ENCODE peak calls at places on chromosomes 12 and 14, in nine cellular contexts. One of them, this sample, is unnamed.

GRCh38 chr12:115623764-115624334 is 653.6 kb downstream of the MED13L start:
- DNase-seq in esophagus muscularis mucosa: no peak
- DNase-seq in stomach: no peak
- DNase-seq in HL-60: no peak
- DNase-seq in transverse colon: no peak
- DNase-seq in GM23338: peak; percentile 59
- DNase-seq in endothelial cell of umbilical vein: no peak
- DNase-seq in vagina: no peak
- DNase-seq in Panc1: no peak
- DNase-seq in this sample: no peak

GRCh38 chr12:22415342-22416309 is 81.1 kb upstream of the ST8SIA1 start:
- DNase-seq in esophagus muscularis mucosa: no peak
- DNase-seq in stomach: peak; percentile 54
- DNase-seq in vagina: no peak
- DNase-seq in GM23338: no peak
- DNase-seq in Panc1: no peak
- DNase-seq in HL-60: no peak
- DNase-seq in transverse colon: no peak
- DNase-seq in endothelial cell of umbilical vein: no peak
- DNase-seq in this sample: no peak

GRCh38 chr14:78074546-78074945 is 95.6 kb upstream of the NRXN3 start:
- DNase-seq in endothelial cell of umbilical vein: no peak
- DNase-seq in HL-60: no peak
- DNase-seq in stomach: no peak
- DNase-seq in vagina: no peak
- DNase-seq in Panc1: no peak
- DNase-seq in transverse colon: no peak
- DNase-seq in esophagus muscularis mucosa: no peak
- DNase-seq in GM23338: no peak
- DNase-seq in this sample: no peak

GRCh38 chr14:39102265-39102968 is 618 bp downstream of the SEC23A start:
- DNase-seq in esophagus muscularis mucosa: no peak
- DNase-seq in GM23338: peak; percentile 31
- DNase-seq in Panc1: no peak
- DNase-seq in endothelial cell of umbilical vein: peak; percentile 58
- DNase-seq in transverse colon: peak; percentile 73
- DNase-seq in vagina: peak; percentile 87
- DNase-seq in HL-60: peak; percentile 3
- DNase-seq in stomach: peak; percentile 38
- DNase-seq in this sample: no peak

GRCh38 chr12:80058586-80058985 is 40.8 kb upstream of the OTOGL start:
- DNase-seq in transverse colon: no peak
- DNase-seq in GM23338: no peak
- DNase-seq in endothelial cell of umbilical vein: no peak
- DNase-seq in HL-60: no peak
- DNase-seq in vagina: no peak
- DNase-seq in esophagus muscularis mucosa: no peak
- DNase-seq in stomach: no peak
- DNase-seq in Panc1: no peak
- DNase-seq in this sample: no peak

GRCh38 chr12:23729354-23729753 is 220.1 kb downstream of the SOX5 start:
- DNase-seq in transverse colon: no peak
- DNase-seq in vagina: no peak
- DNase-seq in Panc1: no peak
- DNase-seq in HL-60: no peak
- DNase-seq in endothelial cell of umbilical vein: peak; percentile 55
- DNase-seq in stomach: no peak
- DNase-seq in GM23338: no peak
- DNase-seq in esophagus muscularis mucosa: no peak
- DNase-seq in this sample: no peak

GRCh38 chr12:56657416-56658379 is 11.9 kb upstream of the ATP5F1B start:
- DNase-seq in vagina: no peak
- DNase-seq in transverse colon: no peak
- DNase-seq in esophagus muscularis mucosa: no peak
- DNase-seq in HL-60: no peak
- DNase-seq in stomach: no peak
- DNase-seq in endothelial cell of umbilical vein: no peak
- DNase-seq in GM23338: no peak
- DNase-seq in Panc1: no peak
- DNase-seq in this sample: no peak

GRCh38 chr12:3141339-3142321 is 64.5 kb downstream of the TSPAN9 start:
- DNase-seq in transverse colon: no peak
- DNase-seq in HL-60: no peak
- DNase-seq in endothelial cell of umbilical vein: no peak
- DNase-seq in Panc1: no peak
- DNase-seq in stomach: no peak
- DNase-seq in vagina: no peak
- DNase-seq in GM23338: peak; percentile 77
- DNase-seq in esophagus muscularis mucosa: no peak
- DNase-seq in this sample: no peak

GRCh38 chr12:27624586-27624985 is 71.7 kb upstream of the REP15 start:
- DNase-seq in HL-60: no peak
- DNase-seq in vagina: no peak
- DNase-seq in esophagus muscularis mucosa: no peak
- DNase-seq in transverse colon: no peak
- DNase-seq in GM23338: no peak
- DNase-seq in stomach: no peak
- DNase-seq in Panc1: no peak
- DNase-seq in endothelial cell of umbilical vein: no peak
- DNase-seq in this sample: no peak

DNA sequence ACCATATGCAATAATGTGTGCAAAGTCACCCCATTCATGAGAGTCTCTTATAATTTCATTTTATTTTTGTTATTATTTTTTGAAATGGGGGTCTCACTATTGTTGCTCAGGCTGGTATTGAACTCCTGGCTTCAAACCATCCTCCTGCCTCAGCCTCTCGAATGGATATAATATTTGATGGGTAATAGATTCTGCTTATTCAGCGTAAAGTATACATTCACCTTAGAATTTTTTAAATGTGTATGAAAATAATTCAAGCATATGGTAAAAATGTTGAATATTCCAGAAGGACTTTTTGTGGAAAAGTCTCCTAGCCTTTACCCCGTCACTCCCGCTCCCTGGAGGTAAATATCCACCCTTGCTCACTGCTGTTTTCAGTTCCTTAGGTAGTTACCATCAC is 23.4 kb upstream of the SSPN start:
- DNase-seq in vagina: no peak
- DNase-seq in GM23338: no peak
- DNase-seq in stomach: no peak
- DNase-seq in Panc1: no peak
- DNase-seq in endothelial cell of umbilical vein: no peak
- DNase-seq in esophagus muscularis mucosa: no peak
- DNase-seq in HL-60: no peak
- DNase-seq in transverse colon: no peak
- DNase-seq in this sample: no peak
- TF ChIP-seq POLR2AphosphoS5 in vagina: no peak
- TF ChIP-seq POLR2AphosphoS5 in GM23338: no peak
- TF ChIP-seq POLR2AphosphoS5 in stomach: no peak
- TF ChIP-seq POLR2AphosphoS5 in Panc1: no peak
- TF ChIP-seq POLR2AphosphoS5 in endothelial cell of umbilical vein: no peak
- TF ChIP-seq POLR2AphosphoS5 in esophagus muscularis mucosa: no peak
- TF ChIP-seq POLR2AphosphoS5 in HL-60: no peak
- TF ChIP-seq POLR2AphosphoS5 in transverse colon: no peak
- TF ChIP-seq POLR2AphosphoS5 in this sample: no peak

DNA sequence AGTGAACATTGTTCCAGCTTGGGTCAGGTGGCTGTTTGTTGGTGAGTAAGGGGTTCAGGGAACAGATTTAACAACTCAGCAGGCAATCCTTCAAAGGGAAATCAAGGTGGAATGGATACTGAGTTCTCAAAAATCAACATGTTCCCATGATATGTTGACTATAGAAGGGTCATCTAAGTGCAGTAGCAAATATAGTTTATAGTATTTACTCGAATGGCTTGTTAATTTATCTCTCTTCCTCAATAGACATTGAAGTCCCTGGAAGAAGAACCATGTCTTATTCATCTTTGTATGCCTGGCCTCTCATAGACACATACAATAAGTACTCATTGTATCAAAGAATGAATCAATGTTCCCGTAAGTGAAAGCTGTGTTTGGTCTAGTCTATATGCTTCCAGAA is 24.5 kb upstream of the DUSP6 start:
- DNase-seq in Panc1: no peak
- DNase-seq in stomach: no peak
- DNase-seq in GM23338: no peak
- DNase-seq in transverse colon: no peak
- DNase-seq in vagina: no peak
- DNase-seq in endothelial cell of umbilical vein: no peak
- DNase-seq in esophagus muscularis mucosa: no peak
- DNase-seq in HL-60: no peak
- DNase-seq in this sample: no peak
- TF ChIP-seq CTCF in Panc1: no peak
- TF ChIP-seq CTCF in stomach: no peak
- TF ChIP-seq CTCF in GM23338: no peak
- TF ChIP-seq CTCF in transverse colon: no peak
- TF ChIP-seq CTCF in vagina: no peak
- TF ChIP-seq CTCF in endothelial cell of umbilical vein: no peak
- TF ChIP-seq CTCF in esophagus muscularis mucosa: no peak
- TF ChIP-seq CTCF in HL-60: no peak
- TF ChIP-seq CTCF in this sample: no peak

GRCh38 chr12:5059358-5059757 is 15.7 kb downstream of the KCNA5 start:
- DNase-seq in Panc1: no peak
- DNase-seq in transverse colon: no peak
- DNase-seq in esophagus muscularis mucosa: no peak
- DNase-seq in endothelial cell of umbilical vein: no peak
- DNase-seq in vagina: no peak
- DNase-seq in stomach: no peak
- DNase-seq in HL-60: no peak
- DNase-seq in GM23338: no peak
- DNase-seq in this sample: no peak

GRCh38 chr12:5064913-5065490 is 21.3 kb downstream of the KCNA5 start:
- DNase-seq in Panc1: no peak
- DNase-seq in transverse colon: no peak
- DNase-seq in vagina: no peak
- DNase-seq in GM23338: no peak
- DNase-seq in HL-60: no peak
- DNase-seq in endothelial cell of umbilical vein: no peak
- DNase-seq in esophagus muscularis mucosa: no peak
- DNase-seq in stomach: no peak
- DNase-seq in this sample: no peak

GRCh38 chr12:5063149-5063548 is 19.5 kb downstream of the KCNA5 start:
- DNase-seq in HL-60: no peak
- DNase-seq in stomach: no peak
- DNase-seq in GM23338: no peak
- DNase-seq in vagina: no peak
- DNase-seq in transverse colon: no peak
- DNase-seq in Panc1: no peak
- DNase-seq in esophagus muscularis mucosa: no peak
- DNase-seq in endothelial cell of umbilical vein: no peak
- DNase-seq in this sample: no peak

GRCh38 chr12:5066251-5066650 is 22.6 kb downstream of the KCNA5 start:
- DNase-seq in Panc1: no peak
- DNase-seq in HL-60: no peak
- DNase-seq in GM23338: no peak
- DNase-seq in stomach: no peak
- DNase-seq in vagina: no peak
- DNase-seq in esophagus muscularis mucosa: no peak
- DNase-seq in endothelial cell of umbilical vein: no peak
- DNase-seq in transverse colon: no peak
- DNase-seq in this sample: no peak

GRCh38 chr12:5060958-5061357 is 17.3 kb downstream of the KCNA5 start:
- DNase-seq in HL-60: no peak
- DNase-seq in stomach: no peak
- DNase-seq in endothelial cell of umbilical vein: no peak
- DNase-seq in Panc1: no peak
- DNase-seq in transverse colon: no peak
- DNase-seq in GM23338: no peak
- DNase-seq in vagina: no peak
- DNase-seq in esophagus muscularis mucosa: no peak
- DNase-seq in this sample: no peak
- H3K27ac ChIP-seq in HL-60: no peak overlapping the region
- H3K27ac ChIP-seq in stomach: no peak overlapping the region
- H3K27ac ChIP-seq in endothelial cell of umbilical vein: no peak overlapping the region
- H3K27ac ChIP-seq in Panc1: no peak overlapping the region
- H3K27ac ChIP-seq in transverse colon: no peak overlapping the region
- H3K27ac ChIP-seq in GM23338: no peak overlapping the region
- H3K27ac ChIP-seq in vagina: no peak overlapping the region
- H3K27ac ChIP-seq in esophagus muscularis mucosa: no peak overlapping the region
- H3K27ac ChIP-seq in this sample: no peak overlapping the region

GRCh38 chr12:20274008-20274407 is 94.3 kb upstream of the PDE3A start:
- DNase-seq in GM23338: no peak
- DNase-seq in endothelial cell of umbilical vein: no peak
- DNase-seq in esophagus muscularis mucosa: no peak
- DNase-seq in Panc1: no peak
- DNase-seq in HL-60: no peak
- DNase-seq in stomach: no peak
- DNase-seq in transverse colon: no peak
- DNase-seq in vagina: no peak
- DNase-seq in this sample: no peak
- TF ChIP-seq POLR2AphosphoS5 in GM23338: no peak
- TF ChIP-seq POLR2AphosphoS5 in endothelial cell of umbilical vein: no peak
- TF ChIP-seq POLR2AphosphoS5 in esophagus muscularis mucosa: peak; percentile 58
- TF ChIP-seq POLR2AphosphoS5 in Panc1: no peak
- TF ChIP-seq POLR2AphosphoS5 in HL-60: no peak
- TF ChIP-seq POLR2AphosphoS5 in stomach: no peak
- TF ChIP-seq POLR2AphosphoS5 in transverse colon: no peak
- TF ChIP-seq POLR2AphosphoS5 in vagina: no peak
- TF ChIP-seq POLR2AphosphoS5 in this sample: no peak

DNA sequence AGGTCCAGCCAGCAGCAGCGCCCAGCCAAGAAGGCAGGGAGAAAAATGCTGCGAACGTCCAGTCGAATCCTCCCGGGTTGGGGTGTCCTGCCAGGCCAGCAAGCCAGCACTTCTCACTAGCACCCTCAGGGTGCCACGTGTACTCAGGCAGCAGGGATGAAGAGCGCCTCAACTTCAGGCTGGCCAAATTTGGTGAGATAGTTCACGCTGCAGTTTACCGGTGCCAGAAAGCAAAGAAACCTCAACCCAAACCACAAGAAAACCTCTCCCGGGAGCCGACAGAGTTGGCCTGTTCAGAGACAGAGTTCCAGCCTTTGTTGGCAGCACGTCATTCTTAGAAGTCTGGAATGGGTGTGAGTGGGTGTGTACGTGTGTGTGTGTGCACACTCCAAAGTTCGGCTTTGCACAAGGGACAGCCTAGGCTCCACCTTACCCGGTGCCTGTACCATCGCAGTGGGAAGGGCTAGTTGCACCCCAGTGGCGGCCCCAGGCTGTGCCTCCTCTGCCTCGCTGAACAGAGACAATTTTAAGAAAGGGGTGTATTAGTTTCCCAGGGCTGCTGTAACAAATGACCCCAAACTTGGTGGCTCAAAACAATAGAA is 42.1 kb downstream of the ELK3 start:
- DNase-seq in stomach: no peak
- DNase-seq in HL-60: peak; percentile 6
- DNase-seq in GM23338: no peak
- DNase-seq in esophagus muscularis mucosa: no peak
- DNase-seq in Panc1: no peak
- DNase-seq in endothelial cell of umbilical vein: no peak
- DNase-seq in vagina: no peak
- DNase-seq in transverse colon: peak; percentile 25
- DNase-seq in this sample: no peak
- TF ChIP-seq CTCF in stomach: no peak
- TF ChIP-seq CTCF in HL-60: no peak
- TF ChIP-seq CTCF in GM23338: no peak
- TF ChIP-seq CTCF in esophagus muscularis mucosa: peak; percentile 3
- TF ChIP-seq CTCF in Panc1: no peak
- TF ChIP-seq CTCF in endothelial cell of umbilical vein: no peak
- TF ChIP-seq CTCF in vagina: no peak
- TF ChIP-seq CTCF in transverse colon: no peak
- TF ChIP-seq CTCF in this sample: no peak

This sample was measured in breast epithelium.